ENCODE peak calls at places on chromosomes 5 and 9, in ten cellular contexts. V, O, X, N, Q, B, H, S, Z and J are unnamed samples.

GRCh38 chr9:87518702-87519335 is 21.2 kb downstream of the DAPK1 start:
- DNase-seq in V (no peak), O (peak), X (no peak), N (no peak), Q (peak), B (no peak), H (no peak), S (peak), Z (peak), J (no peak)

GRCh38 chr5:148482196-148482595 is 98.4 kb downstream of the FBXO38 start:
- DNase-seq in V (no peak), O (no peak), X (no peak), N (no peak), Q (no peak), B (no peak), H (no peak), S (no peak), Z (no peak), J (no peak)

GRCh38 chr5:180127682-180128670 is 56.4 kb upstream of the RNF130 start:
- DNase-seq in V (no peak), O (no peak), X (no peak), N (no peak), Q (no peak), B (no peak), H (no peak), S (no peak), Z (peak), J (no peak)

GRCh38 chr5:80082731-80083114 is 47.6 kb downstream of the THBS4 start:
- DNase-seq in V (peak), O (peak), X (no peak), N (peak), Q (peak), B (peak), H (peak), S (peak), Z (peak), J (no peak)

GRCh38 chr9:93087971-93088655 is 7.9 kb upstream of the CARD19 start:
- DNase-seq in V (no peak), O (no peak), X (no peak), N (no peak), Q (no peak), B (no peak), H (no peak), S (no peak), Z (peak), J (no peak)

GRCh38 chr5:131977212-131977604 is 31.7 kb upstream of the MEIKIN start:
- DNase-seq in V (no peak), O (no peak), X (no peak), N (no peak), Q (no peak), B (no peak), H (no peak), S (no peak), Z (no peak), J (no peak)

GRCh38 chr9:129284607-129285291 is 106.7 kb upstream of the IER5L start:
- DNase-seq in V (no peak), O (no peak), X (no peak), N (no peak), Q (no peak), B (no peak), H (no peak), S (no peak), Z (no peak), J (no peak)

GRCh38 chr5:6725448-6725847 is 12.2 kb downstream of the TENT4A start:
- DNase-seq in V (no peak), O (no peak), X (no peak), N (no peak), Q (no peak), B (no peak), H (no peak), S (no peak), Z (no peak), J (no peak)

GRCh38 chr5:146409081-146409671 is 38.0 kb upstream of the TCERG1 start:
- DNase-seq in V (peak), O (no peak), X (no peak), N (no peak), Q (peak), B (peak), H (no peak), S (peak), Z (no peak), J (no peak)

GRCh38 chr5:169374761-169375160 is 73.8 kb upstream of the SLIT3 start:
- DNase-seq in V (peak), O (no peak), X (peak), N (no peak), Q (peak), B (peak), H (no peak), S (peak), Z (no peak), J (no peak)

GRCh38 chr9:95793924-95794828 is 81.3 kb upstream of the ERCC6L2 start:
- DNase-seq in V (peak), O (no peak), X (no peak), N (no peak), Q (peak), B (peak), H (no peak), S (peak), Z (no peak), J (no peak)

GRCh38 chr9:91711755-91712591 is 238.1 kb downstream of the ROR2 start:
- DNase-seq in V (peak), O (no peak), X (peak), N (no peak), Q (peak), B (no peak), H (no peak), S (peak), Z (no peak), J (peak)

GRCh38 chr5:169701910-169702451 is 64.9 kb downstream of the DOCK2 start:
- DNase-seq in V (peak), O (no peak), X (no peak), N (peak), Q (peak), B (peak), H (no peak), S (no peak), Z (peak), J (no peak)

GRCh38 chr9:100104314-100104713 is 5.3 kb downstream of the INVS start:
- DNase-seq in V (peak), O (no peak), X (no peak), N (peak), Q (peak), B (peak), H (no peak), S (peak), Z (no peak), J (no peak)

GRCh38 chr9:120942186-120943001 is 15.8 kb upstream of the TRAF1 start:
- DNase-seq in V (peak), O (no peak), X (no peak), N (peak), Q (peak), B (no peak), H (no peak), S (no peak), Z (no peak), J (no peak)

GRCh38 chr5:142871056-142871879 is 101.1 kb downstream of the ARHGAP26 start:
- DNase-seq in V (no peak), O (no peak), X (no peak), N (no peak), Q (no peak), B (peak), H (no peak), S (no peak), Z (no peak), J (no peak)

GRCh38 chr5:149631506-149631905 is 50.2 kb downstream of the ARHGEF37 start:
- DNase-seq in V (no peak), O (no peak), X (no peak), N (no peak), Q (no peak), B (no peak), H (no peak), S (no peak), Z (no peak), J (no peak)

GRCh38 chr9:116479967-116480366 is 207.1 kb upstream of the TRIM32 start:
- DNase-seq in V (no peak), O (no peak), X (no peak), N (no peak), Q (no peak), B (no peak), H (no peak), S (no peak), Z (no peak), J (no peak)

GRCh38 chr5:126806-127205 is 34.8 kb downstream of the PLEKHG4B start:
- DNase-seq in V (no peak), O (no peak), X (no peak), N (peak), Q (no peak), B (no peak), H (no peak), S (no peak), Z (no peak), J (no peak)

GRCh38 chr5:132019337-132019736 is 7.9 kb upstream of the ACSL6 start:
- DNase-seq in V (no peak), O (no peak), X (no peak), N (no peak), Q (no peak), B (no peak), H (no peak), S (no peak), Z (no peak), J (no peak)

GRCh38 chr5:151770383-151771258 is 1.1 kb upstream of the G3BP1 start:
- DNase-seq in V (no peak), O (peak), X (no peak), N (peak), Q (peak), B (peak), H (peak), S (peak), Z (peak), J (peak)

GRCh38 chr5:177968661-177969211 is 27.3 kb downstream of the PROP1 start:
- DNase-seq in V (no peak), O (no peak), X (no peak), N (no peak), Q (no peak), B (no peak), H (no peak), S (no peak), Z (no peak), J (no peak)

GRCh38 chr5:149024978-149025377 is 37.9 kb downstream of the SH3TC2 start:
- DNase-seq in V (no peak), O (no peak), X (no peak), N (no peak), Q (no peak), B (no peak), H (no peak), S (no peak), Z (no peak), J (no peak)

GRCh38 chr9:34454571-34455065 is 3.8 kb downstream of the FAM219A start:
- DNase-seq in V (peak), O (peak), X (no peak), N (peak), Q (peak), B (peak), H (peak), S (peak), Z (no peak), J (no peak)

GRCh38 chr9:136802321-136802720 is 5.4 kb upstream of the RABL6 start:
- DNase-seq in V (no peak), O (no peak), X (no peak), N (no peak), Q (no peak), B (no peak), H (no peak), S (no peak), Z (no peak), J (no peak)

GRCh38 chr9:20684865-20685696 is 1.0 kb downstream of the FOCAD start:
- DNase-seq in V (peak), O (no peak), X (no peak), N (no peak), Q (peak), B (peak), H (no peak), S (peak), Z (peak), J (no peak)

GRCh38 chr5:172765766-172766286 is 5.2 kb downstream of the DUSP1 start:
- DNase-seq in V (no peak), O (no peak), X (no peak), N (no peak), Q (peak), B (no peak), H (no peak), S (peak), Z (peak), J (no peak)

DNA sequence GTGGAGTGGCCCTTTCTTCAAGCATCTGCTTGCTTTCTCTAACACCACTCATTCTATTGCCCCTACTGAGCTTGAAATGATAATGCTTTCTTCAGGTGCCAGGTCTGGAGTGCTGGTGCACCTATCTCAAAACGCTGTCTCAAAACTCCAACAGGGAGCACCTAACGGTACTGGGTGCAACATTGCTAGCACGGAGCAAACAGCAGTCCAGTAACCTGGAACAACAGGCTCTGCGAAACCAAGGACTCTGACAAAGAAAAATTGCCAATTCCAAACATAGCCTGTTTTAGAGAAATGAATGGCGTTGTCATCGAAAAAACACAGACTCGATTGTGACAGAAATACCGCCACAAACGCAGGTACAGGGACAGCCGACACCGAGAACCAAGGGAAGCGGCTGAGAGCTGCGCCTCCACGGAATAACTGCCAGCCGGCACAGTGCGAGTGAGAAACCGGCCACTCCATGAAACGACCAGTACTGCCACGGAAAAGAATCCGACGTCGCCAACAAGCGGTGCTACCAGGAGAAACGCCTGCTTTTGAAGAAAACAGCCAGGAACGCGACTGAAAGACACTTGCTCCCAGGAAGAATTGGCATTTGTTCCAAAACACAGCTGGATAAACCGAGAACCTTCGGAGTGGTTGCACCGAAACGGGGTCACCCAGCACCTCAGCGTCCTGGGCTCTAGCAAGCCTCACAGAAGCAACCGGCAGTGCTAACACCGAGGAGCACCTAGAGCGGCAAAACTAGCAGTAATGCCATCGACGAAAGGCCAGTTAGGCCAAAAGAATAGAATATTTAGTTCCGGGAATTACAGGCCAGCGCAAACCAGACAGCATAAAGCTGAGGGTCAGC is 3.0 kb downstream of the ANXA2R start:
- DNase-seq in V (peak), O (no peak), X (no peak), N (peak), Q (peak), B (no peak), H (no peak), S (peak), Z (no peak), J (no peak)
- TF ChIP-seq EZH2 in V (no peak), O (no peak), X (no peak), N (peak), Q (no peak), B (no peak), H (no peak), S (no peak), Z (peak), J (no peak)

DNA sequence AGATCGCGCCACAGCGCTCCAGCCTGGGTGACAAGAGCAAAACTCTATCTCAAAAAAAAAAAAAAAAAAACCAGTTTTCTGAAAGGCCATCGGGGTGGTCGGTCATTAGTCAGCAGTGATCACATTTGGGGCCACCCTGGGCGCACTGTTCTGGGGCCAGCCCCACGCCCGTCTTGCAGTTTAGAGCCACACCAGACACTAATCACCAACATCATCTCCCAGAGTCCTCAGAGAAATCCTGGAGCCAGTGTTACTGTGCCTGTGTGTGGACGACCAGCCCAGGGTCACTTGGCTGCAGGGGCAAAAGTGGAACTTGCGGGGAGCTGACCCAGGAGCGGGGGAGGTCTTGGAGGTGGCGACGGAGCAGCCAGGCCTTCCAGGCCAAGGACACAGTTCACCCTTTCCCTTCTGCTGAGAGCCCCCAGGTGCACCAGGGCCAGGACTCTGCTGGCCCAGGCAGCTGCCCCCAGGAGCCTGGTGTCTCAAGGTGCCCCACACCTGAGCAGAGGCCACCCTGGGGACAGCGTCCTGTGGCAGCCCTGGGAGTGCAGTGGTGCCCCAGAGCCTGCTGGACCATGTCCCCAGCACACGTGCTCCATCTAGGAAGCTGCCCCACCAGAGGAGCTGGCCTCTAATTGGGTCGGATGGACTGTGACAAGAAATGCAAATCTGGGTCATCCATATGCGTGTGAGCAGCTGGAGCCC is 51.0 kb downstream of the NEK6 start:
- DNase-seq in V (no peak), O (no peak), X (no peak), N (no peak), Q (no peak), B (no peak), H (no peak), S (no peak), Z (no peak), J (no peak)
- H3K4me2 ChIP-seq in V (no peak), O (no peak), X (no peak), N (no peak), Q (no peak), B (no peak), H (no peak), S (no peak), Z (no peak), J (no peak)

GRCh38 chr5:17436345-17436744 is 61.7 kb upstream of the TAF11L2 start:
- DNase-seq in V (no peak), O (no peak), X (no peak), N (no peak), Q (peak), B (no peak), H (no peak), S (no peak), Z (no peak), J (no peak)
- H3K27ac ChIP-seq in V (no peak), O (no peak), X (no peak), N (no peak), Q (peak), B (no peak), H (no peak), S (no peak), Z (peak), J (peak)

DNA sequence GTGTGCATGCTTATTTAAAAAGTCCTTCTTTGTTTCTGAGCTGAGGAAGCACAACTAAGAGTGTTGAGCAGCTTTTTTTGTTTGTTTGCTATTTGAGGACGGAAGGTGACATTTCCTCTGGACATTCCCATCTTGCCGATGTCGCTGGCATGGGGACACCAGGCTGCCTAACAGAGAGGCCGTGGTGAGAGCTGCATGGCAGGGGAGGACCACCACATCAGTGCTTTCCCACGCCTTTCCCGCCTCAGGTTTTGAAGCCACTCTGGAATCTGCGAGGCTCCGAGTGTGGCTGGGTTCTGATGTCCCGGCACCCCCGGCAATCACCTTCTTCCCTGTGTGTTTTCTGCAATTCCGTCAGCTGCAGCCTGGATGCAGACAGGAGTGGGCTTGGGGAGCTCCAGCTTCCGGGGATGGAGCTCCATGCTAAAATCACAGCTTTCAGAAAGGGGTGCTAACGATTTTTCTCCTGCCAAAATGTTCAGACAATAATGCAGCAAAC is 259.8 kb upstream of the IRX4 start:
- DNase-seq in V (no peak), O (no peak), X (no peak), N (no peak), Q (no peak), B (no peak), H (no peak), S (no peak), Z (no peak), J (no peak)
- TF ChIP-seq EZH2 in V (no peak), O (no peak), X (no peak), N (no peak), Q (no peak), B (no peak), H (peak), S (no peak), Z (no peak), J (no peak)

DNA sequence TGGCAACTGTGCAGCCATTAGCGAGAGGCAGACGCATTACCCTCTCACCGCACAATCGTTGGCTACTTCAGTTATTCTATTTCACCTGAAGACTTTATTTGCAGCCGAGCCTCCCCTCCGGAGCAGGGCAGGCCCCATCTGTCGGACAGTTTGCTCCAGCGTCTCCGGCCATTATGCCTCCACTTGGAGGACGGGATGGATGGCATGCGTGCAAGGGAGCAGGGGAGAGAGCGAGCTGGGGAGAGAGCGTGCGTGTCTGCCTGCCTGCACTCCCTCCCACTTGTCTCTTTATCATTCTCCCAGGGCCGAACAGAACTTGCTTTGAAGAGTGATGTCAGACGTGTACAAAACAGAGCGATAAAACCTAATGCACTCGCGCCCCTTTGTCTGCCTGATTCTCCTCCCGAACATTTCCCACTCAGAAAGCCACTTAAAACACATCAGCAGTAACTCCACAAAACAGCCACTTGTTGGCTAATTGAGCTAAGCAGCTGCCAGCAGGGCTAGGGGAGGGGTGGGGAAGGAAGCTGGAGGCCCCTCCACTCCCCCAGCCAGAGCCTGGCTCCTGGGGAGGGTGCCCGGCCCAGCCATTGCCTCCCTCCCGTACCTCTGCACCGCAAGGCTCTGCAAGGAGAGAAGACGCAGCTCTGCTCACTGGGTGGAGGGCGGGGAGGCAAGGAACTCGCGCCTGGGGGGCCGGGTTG is 43.4 kb upstream of the FUBP3 start:
- DNase-seq in V (peak), O (peak), X (no peak), N (peak), Q (peak), B (no peak), H (no peak), S (peak), Z (peak), J (no peak)
- H3K4me2 ChIP-seq in V (peak), O (peak), X (no peak), N (peak), Q (peak), B (peak), H (no peak), S (peak), Z (peak), J (no peak)

DNA sequence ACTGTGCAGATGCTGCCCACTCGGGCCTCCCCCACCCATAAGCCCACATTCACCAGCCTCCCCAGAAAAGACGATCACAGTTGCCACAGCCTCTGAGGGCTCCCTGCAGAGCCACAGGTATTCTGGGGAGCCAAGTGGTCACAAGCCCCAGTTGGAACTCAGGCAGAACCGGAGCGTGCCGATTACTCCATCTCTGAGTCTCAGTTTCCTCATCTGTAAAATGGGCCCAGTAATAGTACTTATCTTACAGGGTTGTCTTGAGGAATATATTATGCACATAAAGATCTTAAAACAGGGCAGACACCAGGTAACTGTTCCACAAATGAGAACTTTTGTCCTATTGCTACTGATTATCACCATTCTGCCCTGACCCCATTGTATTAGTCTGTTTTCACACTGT is 57.7 kb upstream of the FUBP3 start:
- DNase-seq in V (no peak), O (no peak), X (no peak), N (no peak), Q (no peak), B (no peak), H (no peak), S (no peak), Z (no peak), J (no peak)
- H3K27ac ChIP-seq in V (no peak), O (no peak), X (no peak), N (no peak), Q (no peak), B (no peak), H (no peak), S (no peak), Z (no peak), J (no peak)